ENCODE peak calls at places on chromosomes 11 and 22, in six cellular contexts. P is fibroblast of villous mesenchyme; M is COR-L47; L is Ammon's horn; T is stimulated activated CD4-positive, alpha-beta T cell treated with anti-CD3 and anti-CD28 coated beads, Interleukin-1b, Interleukin-23, amount 100 ng/mL, for 1 hour; F is right lobe of liver. J is an unnamed sample.

GRCh38 chr11:16049611-16050010 is 306.7 kb downstream of the SOX6 start:
- DNase-seq in M (no peak), P (no peak), L (no peak), T (no peak), F (no peak), J (no peak)

GRCh38 chr22:20105456-20106204 is 10.3 kb upstream of the RANBP1 start:
- DNase-seq in T (no peak), L (no peak), F (peak; percentile 5), P (no peak), M (no peak), J (no peak)

GRCh38 chr11:837189-837989 is 4.6 kb downstream of the CD151 start:
- DNase-seq in F (no peak), M (no peak), P (no peak), L (no peak), T (no peak), J (no peak)

GRCh38 chr22:50016988-50017700 is 4.6 kb upstream of the IL17REL start:
- DNase-seq in F (peak; percentile 14), M (no peak), L (no peak), T (peak; percentile 53), P (no peak), J (no peak)

GRCh38 chr11:1348748-1349073 is 39.3 kb upstream of the TOLLIP start:
- DNase-seq in M (no peak), F (no peak), T (no peak), P (no peak), L (no peak), J (no peak)

GRCh38 chr22:29203883-29204282 is 1.8 kb upstream of the EMID1 start:
- DNase-seq in F (no peak), P (no peak), M (no peak), T (no peak), L (no peak), J (no peak)

GRCh38 chr11:35141538-35141937 is 2.6 kb downstream of the CD44 start:
- DNase-seq in P (no peak), T (no peak), M (no peak), F (peak; percentile 41), L (peak; percentile 57), J (no peak)

GRCh38 chr22:29343313-29343805 is 27.9 kb upstream of the RASL10A start:
- DNase-seq in T (no peak), L (peak; percentile 59), M (peak; percentile 37), F (no peak), P (peak; percentile 67), J (no peak)

GRCh38 chr22:37676691-37677627 is 1.5 kb downstream of the LGALS1 start:
- DNase-seq in F (peak; percentile 89), M (peak; percentile 81), L (peak; percentile 49), P (peak; percentile 99), T (peak; percentile 89), J (peak; percentile 26)

GRCh38 chr22:31326877-31327276 is 19.3 kb downstream of the PATZ1 start:
- DNase-seq in F (no peak), L (no peak), M (no peak), T (no peak), P (no peak), J (no peak)

GRCh38 chr11:37963440-37963839 is 1365.4 kb upstream of the RAG2 start:
- DNase-seq in L (no peak), F (no peak), P (no peak), T (no peak), M (no peak), J (no peak)

GRCh38 chr11:1925373-1926155 is 6.1 kb downstream of the TNNT3 start:
- DNase-seq in P (no peak), F (no peak), L (no peak), M (no peak), T (no peak), J (no peak)

GRCh38 chr11:110505514-110506284 is 76.0 kb downstream of the FDX1 start:
- DNase-seq in F (no peak), L (no peak), P (no peak), T (no peak), M (no peak), J (no peak)

GRCh38 chr11:93741882-93742226 is 382 bp downstream of the C11orf54 start:
- DNase-seq in M (peak; percentile 6), L (no peak), F (peak; percentile 46), P (peak; percentile 87), T (no peak), J (peak; percentile 58)

GRCh38 chr11:132005874-132006273 is 635.5 kb downstream of the NTM start:
- DNase-seq in P (no peak), F (no peak), L (no peak), M (no peak), T (no peak), J (no peak)

GRCh38 chr11:986270-986951 is 50.1 kb downstream of the MUC6 start:
- DNase-seq in T (no peak), P (no peak), F (no peak), L (no peak), M (no peak), J (no peak)

GRCh38 chr22:46577361-46578249 is 40.2 kb upstream of the CELSR1 start:
- DNase-seq in P (no peak), L (no peak), M (no peak), T (no peak), F (peak; percentile 35), J (no peak)

GRCh38 chr11:10592331-10592730 is 23.9 kb upstream of the LYVE1 start:
- DNase-seq in L (no peak), M (no peak), P (peak; percentile 88), F (no peak), T (no peak), J (no peak)

GRCh38 chr11:133082851-133083488 is 449.3 kb downstream of the OPCML start:
- DNase-seq in P (no peak), T (peak; percentile 27), M (peak; percentile 44), F (peak; percentile 69), L (peak; percentile 62), J (peak; percentile 49)

GRCh38 chr11:13140873-13141655 is 131.9 kb downstream of the RASSF10 start:
- DNase-seq in L (no peak), T (no peak), F (no peak), P (no peak), M (no peak), J (no peak)

GRCh38 chr11:60914620-60915249 is 777 bp downstream of the TMEM109 start:
- DNase-seq in P (peak; percentile 20), M (no peak), L (no peak), F (no peak), T (no peak), J (no peak)

GRCh38 chr22:44702479-44703219 is 645 bp downstream of the PRR5 start:
- DNase-seq in F (no peak), L (no peak), P (peak; percentile 84), M (peak; percentile 41), T (peak; percentile 17), J (no peak)

GRCh38 chr11:127474735-127475134 is 474.2 kb upstream of the KIRREL3 start:
- DNase-seq in P (no peak), L (no peak), M (no peak), T (no peak), F (no peak), J (no peak)

GRCh38 chr11:61021661-61022212 is 50.3 kb downstream of the CD6 start:
- DNase-seq in F (peak; percentile 40), P (no peak), L (no peak), T (peak; percentile 69), M (no peak), J (peak; percentile 62)

GRCh38 chr22:31653944-31654343 is 8.1 kb downstream of the PISD start:
- DNase-seq in M (no peak), L (no peak), F (no peak), T (no peak), P (no peak), J (no peak)

GRCh38 chr22:42330170-42330569 is 59.7 kb upstream of the TCF20 start:
- DNase-seq in P (no peak), F (no peak), L (no peak), T (no peak), M (no peak), J (no peak)

GRCh38 chr11:64123102-64123434 is 42.8 kb downstream of the MACROD1 start:
- DNase-seq in P (no peak), T (no peak), L (no peak), F (peak; percentile 66), M (no peak), J (peak; percentile 72)